ENCODE peak calls at places on chromosomes 6 and 20, in five cellular contexts. One of them, this sample, is unnamed.

GRCh38 chr6:116387374-116387773 is 16.6 kb downstream of the DSE start:
- DNase-seq in NCI-H1092: no peak
- DNase-seq in neural crest cell: no peak
- DNase-seq in CD4-positive, CD25-positive, alpha-beta regulatory T cell: no peak
- DNase-seq in COR-L47: no peak
- DNase-seq in this sample: no peak

GRCh38 chr20:58195047-58195446 is 33.4 kb downstream of the ANKRD60 start:
- DNase-seq in NCI-H1092: no peak
- DNase-seq in neural crest cell: no peak
- DNase-seq in CD4-positive, CD25-positive, alpha-beta regulatory T cell: no peak
- DNase-seq in COR-L47: no peak
- DNase-seq in this sample: no peak

GRCh38 chr6:43828711-43829110 is 58.7 kb downstream of the VEGFA start:
- DNase-seq in NCI-H1092: no peak
- DNase-seq in neural crest cell: no peak
- DNase-seq in CD4-positive, CD25-positive, alpha-beta regulatory T cell: no peak
- DNase-seq in COR-L47: no peak
- DNase-seq in this sample: no peak

GRCh38 chr6:63572733-63573139 is 456 bp downstream of the LOC128125822 start:
- DNase-seq in NCI-H1092: no peak
- DNase-seq in neural crest cell: no peak
- DNase-seq in CD4-positive, CD25-positive, alpha-beta regulatory T cell: no peak
- DNase-seq in COR-L47: no peak
- DNase-seq in this sample: no peak

GRCh38 chr6:113694278-113695077 is 162.7 kb upstream of the MARCKS start:
- DNase-seq in NCI-H1092: no peak
- DNase-seq in neural crest cell: no peak
- DNase-seq in CD4-positive, CD25-positive, alpha-beta regulatory T cell: no peak
- DNase-seq in COR-L47: no peak
- DNase-seq in this sample: no peak

GRCh38 chr20:25005220-25005619 is 12.7 kb upstream of the APMAP start:
- DNase-seq in NCI-H1092: peak; percentile 50
- DNase-seq in neural crest cell: no peak
- DNase-seq in CD4-positive, CD25-positive, alpha-beta regulatory T cell: no peak
- DNase-seq in COR-L47: peak; percentile 85
- DNase-seq in this sample: no peak

GRCh38 chr20:24842591-24843442 is 106.3 kb upstream of the CST7 start:
- DNase-seq in NCI-H1092: no peak
- DNase-seq in neural crest cell: no peak
- DNase-seq in CD4-positive, CD25-positive, alpha-beta regulatory T cell: no peak
- DNase-seq in COR-L47: no peak
- DNase-seq in this sample: no peak

GRCh38 chr6:148524509-148524908 is 181.9 kb downstream of the SASH1 start:
- DNase-seq in NCI-H1092: no peak
- DNase-seq in neural crest cell: no peak
- DNase-seq in CD4-positive, CD25-positive, alpha-beta regulatory T cell: no peak
- DNase-seq in COR-L47: no peak
- DNase-seq in this sample: no peak

GRCh38 chr6:35534396-35535170 is 21.9 kb upstream of the TULP1 start:
- DNase-seq in NCI-H1092: no peak
- DNase-seq in neural crest cell: no peak
- DNase-seq in CD4-positive, CD25-positive, alpha-beta regulatory T cell: no peak
- DNase-seq in COR-L47: no peak
- DNase-seq in this sample: no peak

GRCh38 chr6:63611560-63611959 is 24.0 kb upstream of the PHF3 start:
- DNase-seq in NCI-H1092: no peak
- DNase-seq in neural crest cell: no peak
- DNase-seq in CD4-positive, CD25-positive, alpha-beta regulatory T cell: no peak
- DNase-seq in COR-L47: no peak
- DNase-seq in this sample: no peak

GRCh38 chr6:22956029-22956715 is 386.8 kb downstream of the HDGFL1 start:
- DNase-seq in NCI-H1092: peak; percentile 14
- DNase-seq in neural crest cell: no peak
- DNase-seq in CD4-positive, CD25-positive, alpha-beta regulatory T cell: no peak
- DNase-seq in COR-L47: peak; percentile 55
- DNase-seq in this sample: peak; percentile 18

GRCh38 chr6:121619013-121619412 is 183.6 kb downstream of the GJA1 start:
- DNase-seq in NCI-H1092: no peak
- DNase-seq in neural crest cell: no peak
- DNase-seq in CD4-positive, CD25-positive, alpha-beta regulatory T cell: no peak
- DNase-seq in COR-L47: no peak
- DNase-seq in this sample: no peak

GRCh38 chr6:145783796-145784195 is 30.8 kb downstream of the FBXO30 start:
- DNase-seq in NCI-H1092: no peak
- DNase-seq in neural crest cell: no peak
- DNase-seq in CD4-positive, CD25-positive, alpha-beta regulatory T cell: no peak
- DNase-seq in COR-L47: no peak
- DNase-seq in this sample: no peak

GRCh38 chr6:54847799-54848597 is 1.4 kb downstream of the FAM83B start:
- DNase-seq in NCI-H1092: no peak
- DNase-seq in neural crest cell: no peak
- DNase-seq in CD4-positive, CD25-positive, alpha-beta regulatory T cell: no peak
- DNase-seq in COR-L47: no peak
- DNase-seq in this sample: no peak

GRCh38 chr20:10661261-10661660 is 12.5 kb downstream of the JAG1 start:
- DNase-seq in NCI-H1092: no peak
- DNase-seq in neural crest cell: no peak
- DNase-seq in CD4-positive, CD25-positive, alpha-beta regulatory T cell: no peak
- DNase-seq in COR-L47: no peak
- DNase-seq in this sample: no peak

This sample was measured in SHP77.